ENCODE peak calls at places on chromosome 22, in four cellular contexts. D is astrocyte, O is HepG2, Q is IMR-90. G is an unnamed sample.

GRCh38 chr22:42959472-42960145 is 55.3 kb downstream of the PACSIN2 start:
- DNase-seq in D (peak; percentile 89), O (peak; percentile 92), Q (peak; percentile 88), G (peak; percentile 98)

GRCh38 chr22:50524664-50525103 is 714 bp downstream of the SCO2 start:
- DNase-seq in D (no peak), O (no peak), Q (no peak), G (no peak)

GRCh38 chr22:50439314-50440250 is 35.3 kb downstream of the SBF1 start:
- DNase-seq in D (no peak), O (no peak), Q (no peak), G (no peak)

GRCh38 chr22:41862530-41863266 is 29.8 kb downstream of the SREBF2 start:
- DNase-seq in D (peak; percentile 51), O (no peak), Q (peak; percentile 25), G (no peak)

GRCh38 chr22:20783300-20783673 is 9.4 kb downstream of the SERPIND1 start:
- DNase-seq in D (no peak), O (no peak), Q (no peak), G (no peak)

GRCh38 chr22:22949953-22950352 is 62.3 kb downstream of the IGLL5 start:
- DNase-seq in D (no peak), O (no peak), Q (no peak), G (no peak)

GRCh38 chr22:24208012-24208749 is 26.9 kb downstream of the SUSD2 start:
- DNase-seq in D (peak; percentile 99), O (peak; percentile 92), Q (peak; percentile 98), G (peak; percentile 98)

GRCh38 chr22:24095816-24096215 is 84.7 kb downstream of the CABIN1 start:
- DNase-seq in D (no peak), O (no peak), Q (no peak), G (no peak)

GRCh38 chr22:18013436-18013835 is 10.9 kb downstream of the MICAL3 start:
- DNase-seq in D (no peak), O (no peak), Q (no peak), G (no peak)

GRCh38 chr22:42937164-42937854 is 77.6 kb downstream of the PACSIN2 start:
- DNase-seq in D (peak; percentile 89), O (no peak), Q (peak; percentile 87), G (no peak)

GRCh38 chr22:19663286-19663815 is 51.0 kb upstream of the SEPTIN5 start:
- DNase-seq in D (peak; percentile 83), O (no peak), Q (peak; percentile 76), G (peak; percentile 94)

GRCh38 chr22:49961601-49962011 is 1.0 kb downstream of the PIM3 start:
- DNase-seq in D (peak; percentile 35), O (no peak), Q (no peak), G (peak; percentile 45)

GRCh38 chr22:37273126-37273845 is 9.0 kb upstream of the CYTH4 start:
- DNase-seq in D (peak; percentile 83), O (no peak), Q (peak; percentile 79), G (no peak)

GRCh38 chr22:25420925-25421904 is 143.3 kb upstream of the GRK3 start:
- DNase-seq in D (no peak), O (no peak), Q (no peak), G (no peak)
- H3K4me3 ChIP-seq in D (no peak overlapping the region), O (peak overlapping the region; percentile 40), Q (no peak overlapping the region), G (no peak overlapping the region)

DNA sequence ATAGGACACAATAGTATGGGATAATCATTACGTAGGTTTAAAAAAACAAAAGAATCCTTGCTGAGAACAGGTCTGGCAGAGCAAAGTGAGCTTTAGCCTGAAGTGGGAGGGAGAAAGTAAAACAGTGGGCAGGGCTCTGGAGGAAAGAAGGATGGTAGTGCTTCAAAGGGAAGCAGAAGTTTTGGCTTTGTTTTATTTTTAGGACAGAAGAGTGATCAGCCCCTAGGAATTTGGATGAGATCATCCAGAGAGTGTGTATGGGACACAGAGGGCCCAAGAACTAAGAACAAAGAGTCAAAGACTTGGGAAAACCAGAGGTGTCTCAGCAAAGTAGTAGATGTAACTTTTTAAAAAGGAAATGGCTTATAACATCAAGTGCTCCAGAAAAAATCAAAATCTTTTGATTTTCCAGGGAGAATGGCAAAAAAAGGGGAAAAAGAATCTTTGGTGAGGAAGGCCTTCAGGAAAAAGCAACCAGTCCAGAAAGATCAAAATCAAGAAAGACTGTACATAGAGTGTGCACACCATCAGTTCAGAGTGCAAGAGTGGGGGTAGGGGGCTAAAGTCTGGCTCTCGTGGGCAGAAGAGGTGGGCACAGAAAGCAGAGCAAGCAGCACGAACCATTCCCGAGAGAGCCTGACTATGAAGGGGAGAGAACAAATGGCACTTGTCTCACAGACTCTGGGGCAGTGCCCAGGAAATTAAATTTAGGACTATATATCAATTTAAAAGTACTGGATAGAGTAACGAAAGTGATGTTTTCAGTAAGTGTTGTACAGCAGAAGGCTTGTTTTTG is 30.1 kb downstream of the MAPK1 start:
- DNase-seq in D (peak; percentile 94), O (peak; percentile 72), Q (peak; percentile 91), G (peak; percentile 72)
- H3K4me2 ChIP-seq in D (peak overlapping the region; percentile 84), O (peak overlapping the region; percentile 74), Q (peak overlapping the region; percentile 85), G (peak overlapping the region; percentile 67)

GRCh38 chr22:29524440-29525191 is 28.9 kb downstream of the THOC5 start:
- DNase-seq in D (peak; percentile 6), O (peak; percentile 46), Q (peak; percentile 13), G (peak; percentile 10)
- TF ChIP-seq CTCF in D (peak; percentile 31), O (peak; percentile 70), Q (peak; percentile 42), G (peak; percentile 40)

GRCh38 chr22:36014539-36015072 is 14.0 kb downstream of the RBFOX2 start:
- DNase-seq in D (no peak), O (no peak), Q (no peak), G (no peak)
- H3K4me3 ChIP-seq in D (no peak overlapping the region), O (no peak overlapping the region), Q (no peak overlapping the region), G (no peak overlapping the region)

GRCh38 chr22:45578524-45579147 is 76.0 kb downstream of the FBLN1 start:
- DNase-seq in D (no peak), O (no peak), Q (no peak), G (no peak)
- H3K4me2 ChIP-seq in D (no peak overlapping the region), O (no peak overlapping the region), Q (no peak overlapping the region), G (no peak overlapping the region)

GRCh38 chr22:38981005-38981658 is 1.0 kb upstream of the APOBEC3B start:
- DNase-seq in D (peak; percentile 50), O (peak; percentile 67), Q (peak; percentile 31), G (no peak)
- TF ChIP-seq CTCF in D (peak; percentile 40), O (peak; percentile 68), Q (peak; percentile 37), G (no peak)

GRCh38 chr22:31080164-31080847 is 812 bp upstream of the SMTN start:
- DNase-seq in D (no peak), O (no peak), Q (no peak), G (no peak)
- H3K4me3 ChIP-seq in D (peak overlapping the region; percentile 82), O (peak overlapping the region; percentile 92), Q (peak overlapping the region; percentile 71), G (peak overlapping the region; percentile 85)